ENCODE peak calls at places on chromosome 7, in ten cellular contexts. One of them, this sample, is unnamed.

GRCh38 chr7:491292-491957 is 28.2 kb downstream of the PDGFA start:
- DNase-seq in NB4: no peak
- DNase-seq in left ventricle myocardium inferior: peak
- DNase-seq in thoracic aorta: no peak
- DNase-seq in cardiac fibroblast: no peak
- DNase-seq in lower leg skin: no peak
- DNase-seq in GM12864: no peak
- DNase-seq in AG09309: no peak
- DNase-seq in SK-N-SH: no peak
- DNase-seq in fibroblast of mammary gland: no peak
- DNase-seq in this sample: no peak

GRCh38 chr7:70590126-70590854 is 541.7 kb upstream of the GALNT17 start:
- DNase-seq in NB4: no peak
- DNase-seq in left ventricle myocardium inferior: no peak
- DNase-seq in thoracic aorta: no peak
- DNase-seq in cardiac fibroblast: no peak
- DNase-seq in lower leg skin: no peak
- DNase-seq in GM12864: peak
- DNase-seq in AG09309: no peak
- DNase-seq in SK-N-SH: no peak
- DNase-seq in fibroblast of mammary gland: no peak
- DNase-seq in this sample: no peak

GRCh38 chr7:155263522-155264197 is 34.0 kb upstream of the INSIG1 start:
- DNase-seq in NB4: peak
- DNase-seq in left ventricle myocardium inferior: no peak
- DNase-seq in thoracic aorta: no peak
- DNase-seq in cardiac fibroblast: no peak
- DNase-seq in lower leg skin: no peak
- DNase-seq in GM12864: no peak
- DNase-seq in AG09309: no peak
- DNase-seq in SK-N-SH: peak
- DNase-seq in fibroblast of mammary gland: peak
- DNase-seq in this sample: no peak

GRCh38 chr7:132773527-132773956 is 197.3 kb upstream of the PLXNA4 start:
- DNase-seq in NB4: no peak
- DNase-seq in left ventricle myocardium inferior: no peak
- DNase-seq in thoracic aorta: no peak
- DNase-seq in cardiac fibroblast: peak
- DNase-seq in lower leg skin: no peak
- DNase-seq in GM12864: no peak
- DNase-seq in AG09309: peak
- DNase-seq in SK-N-SH: no peak
- DNase-seq in fibroblast of mammary gland: peak
- DNase-seq in this sample: peak

GRCh38 chr7:135620447-135620846 is 41.9 kb upstream of the STMP1 start:
- DNase-seq in NB4: no peak
- DNase-seq in left ventricle myocardium inferior: no peak
- DNase-seq in thoracic aorta: no peak
- DNase-seq in cardiac fibroblast: no peak
- DNase-seq in lower leg skin: no peak
- DNase-seq in GM12864: no peak
- DNase-seq in AG09309: no peak
- DNase-seq in SK-N-SH: no peak
- DNase-seq in fibroblast of mammary gland: no peak
- DNase-seq in this sample: no peak

GRCh38 chr7:139914306-139914747 is 85.3 kb downstream of the TBXAS1 start:
- DNase-seq in NB4: no peak
- DNase-seq in left ventricle myocardium inferior: no peak
- DNase-seq in thoracic aorta: no peak
- DNase-seq in cardiac fibroblast: peak
- DNase-seq in lower leg skin: no peak
- DNase-seq in GM12864: no peak
- DNase-seq in AG09309: no peak
- DNase-seq in SK-N-SH: no peak
- DNase-seq in fibroblast of mammary gland: peak
- DNase-seq in this sample: no peak

GRCh38 chr7:14048889-14049288 is 59.4 kb upstream of the ETV1 start:
- DNase-seq in NB4: no peak
- DNase-seq in left ventricle myocardium inferior: no peak
- DNase-seq in thoracic aorta: no peak
- DNase-seq in cardiac fibroblast: no peak
- DNase-seq in lower leg skin: no peak
- DNase-seq in GM12864: no peak
- DNase-seq in AG09309: no peak
- DNase-seq in SK-N-SH: no peak
- DNase-seq in fibroblast of mammary gland: peak
- DNase-seq in this sample: no peak

GRCh38 chr7:47266799-47267198 is 315.1 kb downstream of the TNS3 start:
- DNase-seq in NB4: no peak
- DNase-seq in left ventricle myocardium inferior: no peak
- DNase-seq in thoracic aorta: no peak
- DNase-seq in cardiac fibroblast: no peak
- DNase-seq in lower leg skin: no peak
- DNase-seq in GM12864: no peak
- DNase-seq in AG09309: no peak
- DNase-seq in SK-N-SH: no peak
- DNase-seq in fibroblast of mammary gland: peak
- DNase-seq in this sample: no peak

DNA sequence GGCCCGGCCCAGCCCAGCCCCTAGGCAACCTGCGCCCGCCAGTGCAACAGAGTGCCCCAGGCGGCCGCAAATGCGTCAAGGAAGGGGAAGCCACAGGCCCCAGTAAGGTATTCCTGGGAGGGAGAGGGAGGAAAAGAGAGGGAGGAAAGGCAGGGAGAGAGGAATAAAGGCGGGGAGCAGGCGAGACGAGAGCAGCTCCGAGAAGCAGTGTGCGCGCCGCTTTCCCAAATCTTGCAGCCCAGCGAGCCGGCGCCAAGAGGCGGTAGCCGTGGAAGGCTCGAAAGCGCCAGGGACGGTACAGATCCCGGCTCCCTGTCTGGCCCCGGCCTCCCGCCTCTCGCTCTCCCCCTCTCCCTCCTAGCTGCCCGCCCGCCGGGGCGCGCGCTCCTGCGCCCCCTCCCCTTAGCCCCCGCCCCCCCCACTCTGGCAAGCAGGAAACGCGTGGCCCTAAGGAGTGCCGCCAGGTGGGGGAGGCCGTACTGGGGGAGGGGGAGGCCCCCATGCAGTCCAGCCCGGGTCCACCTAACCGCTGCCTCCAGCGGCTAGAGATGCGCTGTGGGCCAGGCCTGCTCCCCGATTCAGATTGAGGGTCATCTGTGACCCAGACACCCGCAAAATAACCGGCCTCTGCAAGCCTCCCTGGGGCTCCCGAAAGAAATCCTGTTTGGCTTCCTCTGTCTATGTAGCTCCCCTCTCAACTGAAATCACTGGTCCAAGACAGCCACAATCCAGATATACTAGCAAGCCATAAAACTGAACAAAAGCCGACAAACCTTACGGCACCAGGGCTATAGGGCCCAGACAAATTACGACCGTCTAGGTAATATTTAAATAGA is 4.2 kb downstream of the HOXA10 start:
- DNase-seq in NB4: no peak
- DNase-seq in left ventricle myocardium inferior: peak
- DNase-seq in thoracic aorta: no peak
- DNase-seq in cardiac fibroblast: no peak
- DNase-seq in lower leg skin: no peak
- DNase-seq in GM12864: no peak
- DNase-seq in AG09309: no peak
- DNase-seq in SK-N-SH: no peak
- DNase-seq in fibroblast of mammary gland: peak
- DNase-seq in this sample: no peak
- TF ChIP-seq CTCF in NB4: no peak
- TF ChIP-seq CTCF in left ventricle myocardium inferior: no peak
- TF ChIP-seq CTCF in thoracic aorta: no peak
- TF ChIP-seq CTCF in cardiac fibroblast: no peak
- TF ChIP-seq CTCF in lower leg skin: no peak
- TF ChIP-seq CTCF in GM12864: no peak
- TF ChIP-seq CTCF in AG09309: no peak
- TF ChIP-seq CTCF in SK-N-SH: no peak
- TF ChIP-seq CTCF in fibroblast of mammary gland: no peak
- TF ChIP-seq CTCF in this sample: no peak

DNA sequence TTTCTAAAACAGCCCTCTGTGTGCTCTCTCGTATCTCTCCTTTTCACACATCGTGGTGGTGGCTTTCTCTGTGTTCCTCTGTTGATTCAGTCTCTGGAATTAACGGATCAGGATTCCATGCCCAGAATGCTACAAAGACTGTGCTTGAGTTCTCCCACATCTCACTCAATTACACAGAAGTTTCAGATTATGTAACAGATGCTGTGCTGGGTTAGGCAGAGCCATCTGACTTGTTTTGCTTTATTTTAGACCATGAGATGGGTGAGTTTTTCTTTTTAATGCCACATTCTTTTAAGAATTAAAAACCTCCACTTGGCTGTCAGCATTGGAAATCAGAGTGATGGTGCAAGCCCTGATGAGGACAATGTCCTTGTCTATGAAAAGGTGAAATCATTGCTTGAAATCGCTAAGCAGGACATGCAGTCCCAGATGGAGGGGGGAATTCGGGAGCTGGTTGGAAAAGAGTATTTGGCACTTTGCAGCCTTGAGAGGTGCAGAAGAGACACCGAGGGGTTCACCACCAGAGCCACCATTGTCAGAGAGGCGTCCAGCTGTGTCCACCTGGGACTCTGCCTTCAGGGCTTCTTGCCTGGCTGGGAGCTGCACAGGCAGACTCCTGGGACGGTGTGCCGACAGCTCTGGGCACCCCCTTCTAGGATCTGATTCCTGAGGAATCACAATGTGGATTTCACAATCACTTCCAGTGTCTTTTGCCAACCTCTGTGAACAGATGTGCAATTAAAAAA is 80.4 kb downstream of the EGFR start:
- DNase-seq in NB4: no peak
- DNase-seq in left ventricle myocardium inferior: peak
- DNase-seq in thoracic aorta: no peak
- DNase-seq in cardiac fibroblast: peak
- DNase-seq in lower leg skin: no peak
- DNase-seq in GM12864: no peak
- DNase-seq in AG09309: no peak
- DNase-seq in SK-N-SH: no peak
- DNase-seq in fibroblast of mammary gland: peak
- DNase-seq in this sample: peak
- H3K4me3 ChIP-seq in NB4: no peak
- H3K4me3 ChIP-seq in left ventricle myocardium inferior: no peak
- H3K4me3 ChIP-seq in thoracic aorta: no peak
- H3K4me3 ChIP-seq in cardiac fibroblast: no peak
- H3K4me3 ChIP-seq in lower leg skin: no peak
- H3K4me3 ChIP-seq in GM12864: no peak
- H3K4me3 ChIP-seq in AG09309: no peak
- H3K4me3 ChIP-seq in SK-N-SH: no peak
- H3K4me3 ChIP-seq in fibroblast of mammary gland: no peak
- H3K4me3 ChIP-seq in this sample: no peak

DNA sequence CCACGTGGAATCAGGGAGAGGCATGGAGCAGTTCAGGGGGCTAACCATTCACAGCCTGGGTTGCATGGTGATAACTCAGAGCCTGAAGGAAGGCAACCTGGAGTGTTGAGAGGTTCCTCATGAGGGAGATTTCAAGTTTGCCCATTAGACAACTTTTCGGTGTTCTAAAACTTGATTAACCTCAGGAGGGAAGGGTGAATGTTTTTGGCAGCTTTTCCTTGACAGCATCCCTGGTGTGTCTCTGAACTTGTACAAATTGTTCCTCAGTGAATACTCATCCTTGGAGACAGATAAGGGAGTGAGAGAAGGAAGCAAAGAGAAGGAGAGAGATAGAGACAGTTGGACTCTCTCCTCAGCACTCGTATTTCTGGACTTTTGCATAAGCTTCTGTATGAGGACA is at the start of gene OR9A4:
- DNase-seq in NB4: no peak
- DNase-seq in left ventricle myocardium inferior: no peak
- DNase-seq in thoracic aorta: no peak
- DNase-seq in cardiac fibroblast: no peak
- DNase-seq in lower leg skin: no peak
- DNase-seq in GM12864: no peak
- DNase-seq in AG09309: no peak
- DNase-seq in SK-N-SH: no peak
- DNase-seq in fibroblast of mammary gland: no peak
- DNase-seq in this sample: no peak
- TF ChIP-seq CTCF in NB4: no peak
- TF ChIP-seq CTCF in left ventricle myocardium inferior: no peak
- TF ChIP-seq CTCF in thoracic aorta: no peak
- TF ChIP-seq CTCF in cardiac fibroblast: no peak
- TF ChIP-seq CTCF in lower leg skin: no peak
- TF ChIP-seq CTCF in GM12864: no peak
- TF ChIP-seq CTCF in AG09309: no peak
- TF ChIP-seq CTCF in SK-N-SH: no peak
- TF ChIP-seq CTCF in fibroblast of mammary gland: no peak
- TF ChIP-seq CTCF in this sample: no peak

GRCh38 chr7:107999814-108000560 is 3.0 kb downstream of the LAMB1 start:
- DNase-seq in NB4: no peak
- DNase-seq in left ventricle myocardium inferior: no peak
- DNase-seq in thoracic aorta: no peak
- DNase-seq in cardiac fibroblast: no peak
- DNase-seq in lower leg skin: no peak
- DNase-seq in GM12864: no peak
- DNase-seq in AG09309: no peak
- DNase-seq in SK-N-SH: no peak
- DNase-seq in fibroblast of mammary gland: peak
- DNase-seq in this sample: no peak
- H3K4me3 ChIP-seq in NB4: no peak
- H3K4me3 ChIP-seq in left ventricle myocardium inferior: peak
- H3K4me3 ChIP-seq in thoracic aorta: peak
- H3K4me3 ChIP-seq in cardiac fibroblast: peak
- H3K4me3 ChIP-seq in lower leg skin: no peak
- H3K4me3 ChIP-seq in GM12864: no peak
- H3K4me3 ChIP-seq in AG09309: no peak
- H3K4me3 ChIP-seq in SK-N-SH: peak
- H3K4me3 ChIP-seq in fibroblast of mammary gland: peak
- H3K4me3 ChIP-seq in this sample: peak

This sample was measured in retinal pigment epithelial cell.